ENCODE peak calls at places on chromosomes 3 and 15, in four cellular contexts. V is mesendoderm, I is H1, L is trophoblast cell. T is an unnamed sample.

GRCh38 chr15:29821416-29822099 is 710 bp downstream of the TJP1 start:
- DNase-seq in V (peak), I (no peak), L (peak), T (peak)

GRCh38 chr3:98371186-98371585 is 17.5 kb downstream of the OR5K4 start:
- DNase-seq in V (no peak), I (no peak), L (no peak), T (no peak)

GRCh38 chr3:29721789-29722188 is 440.9 kb downstream of the RBMS3 start:
- DNase-seq in V (no peak), I (no peak), L (peak), T (peak)

GRCh38 chr3:25558796-25559195 is 105.9 kb downstream of the TOP2B start:
- DNase-seq in V (no peak), I (no peak), L (no peak), T (no peak)

GRCh38 chr3:141737828-141738635 is at the start of gene RNF7:
- DNase-seq in V (peak), I (peak), L (peak), T (peak)

GRCh38 chr15:42059661-42060476 is 34.5 kb downstream of the PLA2G4D start:
- DNase-seq in V (peak), I (no peak), L (peak), T (peak)

GRCh38 chr15:97893988-97894387 is 66.5 kb upstream of the ARRDC4 start:
- DNase-seq in V (no peak), I (no peak), L (no peak), T (no peak)

GRCh38 chr3:161348791-161349400 is 22.4 kb downstream of the SPTSSB start:
- DNase-seq in V (no peak), I (no peak), L (no peak), T (no peak)

GRCh38 chr15:51046016-51046415 is 48.7 kb downstream of the TNFAIP8L3 start:
- DNase-seq in V (no peak), I (no peak), L (no peak), T (no peak)

GRCh38 chr3:62562017-62562416 is 188.7 kb upstream of the FEZF2 start:
- DNase-seq in V (no peak), I (no peak), L (no peak), T (peak)

GRCh38 chr3:8816106-8816505 is 46.7 kb upstream of the OXTR start:
- DNase-seq in V (no peak), I (no peak), L (no peak), T (peak)

GRCh38 chr3:52052831-52053306 is 3.5 kb downstream of the DUSP7 start:
- DNase-seq in V (peak), I (no peak), L (peak), T (peak)

GRCh38 chr3:188294113-188294512 is 140.2 kb downstream of the LPP start:
- DNase-seq in V (no peak), I (no peak), L (no peak), T (no peak)

GRCh38 chr3:128369106-128369708 is 97.5 kb downstream of the DNAJB8 start:
- DNase-seq in V (no peak), I (no peak), L (no peak), T (no peak)

GRCh38 chr15:101037090-101037830 is 118.1 kb downstream of the LRRK1 start:
- DNase-seq in V (no peak), I (no peak), L (no peak), T (no peak)

GRCh38 chr3:137222736-137223135 is 265.0 kb downstream of the IL20RB start:
- DNase-seq in V (no peak), I (no peak), L (peak), T (no peak)

GRCh38 chr3:101936419-101937331 is 87.4 kb downstream of the NFKBIZ start:
- DNase-seq in V (no peak), I (no peak), L (peak), T (peak)

GRCh38 chr3:122215592-122216298 is 32.3 kb downstream of the CASR start:
- DNase-seq in V (no peak), I (no peak), L (no peak), T (no peak)

GRCh38 chr3:59502806-59503205 is 453.0 kb upstream of the CFAP20DC start:
- DNase-seq in V (no peak), I (no peak), L (peak), T (peak)
- H2BK120ac ChIP-seq in V (no peak), I (no peak), L (no peak), T (peak)

DNA sequence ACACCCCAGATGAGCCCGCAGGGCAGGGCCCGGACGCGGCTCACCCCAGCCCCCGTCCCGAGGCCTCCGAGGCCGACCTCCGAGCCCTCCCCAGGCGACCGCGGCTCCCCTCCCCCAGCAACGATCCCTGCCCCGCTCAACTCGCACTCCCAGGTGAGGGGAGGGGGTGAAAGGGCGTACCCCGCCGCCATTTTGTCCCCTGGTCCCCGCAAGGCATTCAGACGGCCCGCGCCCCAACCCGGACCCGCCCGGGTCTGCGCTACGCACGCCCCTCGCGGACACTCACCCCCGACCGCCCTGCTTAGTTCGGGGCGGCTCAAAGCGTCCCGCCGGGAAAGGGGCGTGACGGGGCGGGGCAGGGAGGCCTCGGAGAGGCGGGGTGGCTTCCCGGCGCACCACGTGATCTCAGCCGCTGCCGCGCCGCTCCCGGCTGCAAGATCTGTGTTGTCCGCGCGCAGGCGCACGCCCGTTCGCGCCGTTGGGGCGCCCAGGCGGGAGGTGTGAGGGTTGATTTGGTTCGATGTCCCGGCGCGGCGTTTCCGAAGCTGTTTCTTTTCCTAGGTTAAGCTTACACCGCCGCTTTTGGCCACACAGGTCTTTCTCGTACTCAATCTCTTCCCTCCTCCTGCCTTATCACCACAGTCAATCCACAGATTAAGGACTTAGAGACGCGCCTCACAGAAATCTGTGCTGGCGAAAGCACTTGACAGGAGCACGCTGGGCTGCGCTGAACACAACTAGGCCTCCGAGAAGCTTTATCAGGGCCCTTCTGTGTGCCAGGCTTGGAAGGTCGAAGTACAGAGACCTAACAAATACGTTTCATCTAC is at the start of gene SCAPER:
- DNase-seq in V (peak), I (peak), L (peak), T (peak)
- H2BK120ac ChIP-seq in V (peak), I (no peak), L (peak), T (peak)

DNA sequence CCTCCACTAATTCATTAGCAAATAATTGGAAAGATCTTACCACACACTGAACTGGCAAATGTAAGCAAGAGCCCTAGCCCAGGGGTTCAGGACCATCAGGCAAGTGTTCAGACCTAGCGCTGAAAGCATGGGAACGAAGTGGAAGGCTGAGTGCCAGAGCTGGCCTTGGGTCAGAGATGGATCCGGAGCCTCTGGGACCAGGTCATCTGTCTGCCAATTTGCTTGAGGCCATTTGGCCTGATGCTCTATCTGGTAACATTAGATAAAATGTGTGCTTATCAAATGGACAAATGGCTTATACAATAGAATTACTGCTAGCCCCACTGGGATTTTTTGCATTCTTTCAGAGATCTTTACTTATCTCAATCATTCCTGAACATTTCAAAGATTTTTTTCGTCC is 1.4 kb upstream of the TMC3 start:
- DNase-seq in V (peak), I (no peak), L (peak), T (no peak)
- H2BK120ac ChIP-seq in V (no peak), I (no peak), L (no peak), T (no peak)

DNA sequence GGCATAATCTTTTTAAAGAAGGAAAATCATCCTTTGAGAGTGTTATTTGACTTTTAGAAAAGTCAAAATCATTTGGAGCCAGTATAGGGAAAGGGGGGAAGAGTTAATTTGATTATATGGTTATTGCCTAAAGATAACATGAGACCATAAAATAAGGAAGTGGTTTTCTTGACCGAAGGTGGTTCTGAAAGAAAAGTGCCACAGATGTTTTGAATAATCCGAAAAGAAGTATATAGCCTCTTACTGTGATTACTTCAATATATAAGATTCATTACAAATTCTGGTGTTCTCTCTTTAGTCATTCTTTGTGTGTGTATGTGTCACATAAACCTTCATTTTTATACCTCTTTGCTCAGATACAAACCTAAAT is 1.1 kb downstream of the DNAJB11 start:
- DNase-seq in V (no peak), I (no peak), L (no peak), T (no peak)
- H2BK120ac ChIP-seq in V (no peak), I (no peak), L (no peak), T (no peak)

GRCh38 chr3:68935778-68936177 is 3.4 kb upstream of the TAFA4 start:
- DNase-seq in V (no peak), I (no peak), L (no peak), T (no peak)

GRCh38 chr3:68936855-68937254 is 4.5 kb upstream of the TAFA4 start:
- DNase-seq in V (no peak), I (no peak), L (no peak), T (no peak)

GRCh38 chr3:68931406-68932149 is 769 bp downstream of the TAFA4 start:
- DNase-seq in V (peak), I (no peak), L (no peak), T (no peak)
- H2BK120ac ChIP-seq in V (no peak), I (no peak), L (no peak), T (no peak)

GRCh38 chr3:57164217-57164605 is 942 bp downstream of the IL17RD start:
- DNase-seq in V (peak), I (no peak), L (peak), T (peak)

GRCh38 chr3:57166660-57167059 is 1.5 kb upstream of the IL17RD start:
- DNase-seq in V (peak), I (no peak), L (no peak), T (no peak)

GRCh38 chr3:57163751-57164150 is 1.4 kb downstream of the IL17RD start:
- DNase-seq in V (peak), I (no peak), L (peak), T (no peak)

GRCh38 chr3:57165637-57166036 is 484 bp upstream of the IL17RD start:
- DNase-seq in V (no peak), I (no peak), L (no peak), T (no peak)

DNA sequence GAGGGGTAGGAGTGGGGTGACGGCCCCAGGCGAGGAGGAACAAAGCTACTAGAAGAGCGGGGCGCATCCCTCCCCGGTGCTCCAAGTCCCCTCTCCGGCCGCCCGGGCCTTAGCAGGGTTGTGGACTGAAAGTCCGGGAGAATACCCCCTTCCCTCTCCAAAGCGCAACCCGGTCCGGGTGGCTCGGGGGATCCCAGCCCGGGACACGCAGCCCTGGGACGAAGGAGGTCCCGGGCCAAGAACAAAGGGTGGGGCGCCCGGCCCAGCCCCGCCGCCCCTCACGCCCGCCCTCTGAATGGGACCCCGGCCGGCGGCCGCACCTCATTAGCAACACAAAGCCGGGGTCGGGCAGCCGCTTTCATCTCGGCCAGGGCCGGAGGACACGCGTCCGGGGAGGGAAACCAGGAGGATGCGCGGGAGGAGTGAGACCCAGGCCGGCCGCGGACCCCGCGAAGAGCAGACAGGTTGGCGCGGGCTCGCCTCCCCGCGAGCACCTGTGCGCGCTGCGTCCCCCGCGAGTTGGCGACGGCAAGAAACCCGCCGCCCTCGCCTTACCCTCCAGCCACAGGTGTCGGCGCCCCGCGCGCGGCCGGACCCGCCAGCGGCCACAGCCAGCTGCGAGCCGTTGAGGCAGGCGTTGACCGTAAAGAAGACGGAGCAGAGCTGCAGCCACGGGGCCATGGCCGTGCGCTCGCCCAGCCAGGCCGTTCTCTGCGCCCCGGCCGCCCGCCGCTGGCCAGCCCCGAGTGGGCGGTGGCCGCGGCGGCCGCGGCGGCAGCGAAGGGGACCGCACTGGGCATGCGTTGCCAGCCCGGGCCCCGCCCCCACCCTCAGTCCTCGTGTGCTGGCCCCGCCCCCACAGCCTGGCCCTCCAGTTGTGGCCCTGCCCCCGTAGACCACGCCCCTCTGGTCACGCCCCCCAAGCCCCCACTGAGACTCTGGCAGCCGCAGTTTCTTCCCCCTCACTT is at the start of gene IL17RD:
- DNase-seq in V (peak), I (peak), L (peak), T (peak)
- H2BK120ac ChIP-seq in V (peak), I (peak), L (peak), T (no peak)

GRCh38 chr3:126528419-126528799 is 4.5 kb downstream of the CHST13 start:
- DNase-seq in V (no peak), I (no peak), L (no peak), T (no peak)

GRCh38 chr3:126525853-126526667 is 2.1 kb downstream of the CHST13 start:
- DNase-seq in V (no peak), I (no peak), L (no peak), T (no peak)

GRCh38 chr3:126527455-126528211 is 3.7 kb downstream of the CHST13 start:
- DNase-seq in V (peak), I (no peak), L (no peak), T (no peak)

GRCh38 chr3:126526668-126527005 is 2.7 kb downstream of the CHST13 start:
- DNase-seq in V (no peak), I (no peak), L (no peak), T (no peak)

GRCh38 chr3:126527006-126527405 is 3.1 kb downstream of the CHST13 start:
- DNase-seq in V (no peak), I (no peak), L (no peak), T (no peak)
- H2BK120ac ChIP-seq in V (no peak), I (no peak), L (no peak), T (no peak)

GRCh38 chr15:92159906-92160841 is 233.5 kb upstream of the ST8SIA2 start:
- DNase-seq in V (peak), I (no peak), L (no peak), T (no peak)
- H2BK120ac ChIP-seq in V (no peak), I (no peak), L (no peak), T (no peak)

GRCh38 chr3:12780776-12781175 is 15.7 kb upstream of the CAND2 start:
- DNase-seq in V (no peak), I (no peak), L (no peak), T (peak)
- H2BK120ac ChIP-seq in V (no peak), I (no peak), L (no peak), T (no peak)